ENCODE peak calls at places on chromosome 9, in six cellular contexts. Z is HEK293T; W is activated CD4-positive, CD25-positive, alpha-beta regulatory T cell treated with anti-CD3 and anti-CD28 coated beads, Interleukin-2, amount 50 U/mL, for 72 hours; G is stomach; I is non-pigmented ciliary epithelial cell; H is sciatic nerve. Q is an unnamed sample.

GRCh38 chr9:127210851-127211730 is 53.5 kb upstream of the GARNL3 start:
- DNase-seq in Z (no peak), W (peak), G (no peak), I (no peak), H (no peak), Q (no peak)

GRCh38 chr9:16727452-16728127 is 142.9 kb downstream of the BNC2 start:
- DNase-seq in Z (no peak), W (no peak), G (no peak), I (no peak), H (no peak), Q (no peak)

GRCh38 chr9:93012998-93013855 is 45.3 kb upstream of the SUSD3 start:
- DNase-seq in Z (no peak), W (peak), G (no peak), I (no peak), H (no peak), Q (no peak)

GRCh38 chr9:36396985-36397384 is 3.1 kb downstream of the RNF38 start:
- DNase-seq in Z (no peak), W (no peak), G (no peak), I (no peak), H (no peak), Q (no peak)

GRCh38 chr9:97528529-97529230 is 27.2 kb downstream of the TMOD1 start:
- DNase-seq in Z (no peak), W (no peak), G (no peak), I (no peak), H (no peak), Q (no peak)

GRCh38 chr9:81239388-81239787 is 450.0 kb downstream of the TLE1 start:
- DNase-seq in Z (no peak), W (no peak), G (no peak), I (no peak), H (no peak), Q (no peak)

GRCh38 chr9:135223831-135224230 is 136.4 kb downstream of the OLFM1 start:
- DNase-seq in Z (no peak), W (no peak), G (no peak), I (no peak), H (no peak), Q (no peak)

GRCh38 chr9:69168709-69169217 is 5.3 kb upstream of the TJP2 start:
- DNase-seq in Z (no peak), W (peak), G (no peak), I (no peak), H (no peak), Q (peak)

GRCh38 chr9:77166193-77166592 is 11.1 kb upstream of the VPS13A start:
- DNase-seq in Z (no peak), W (no peak), G (no peak), I (no peak), H (no peak), Q (no peak)

GRCh38 chr9:116000748-116001329 is 152.8 kb upstream of the PAPPA start:
- DNase-seq in Z (peak), W (no peak), G (peak), I (no peak), H (no peak), Q (no peak)

GRCh38 chr9:89919171-89919681 is 314.4 kb downstream of the GADD45G start:
- DNase-seq in Z (no peak), W (no peak), G (peak), I (no peak), H (no peak), Q (peak)

GRCh38 chr9:37840560-37841194 is 40.1 kb downstream of the DCAF10 start:
- DNase-seq in Z (no peak), W (no peak), G (no peak), I (peak), H (no peak), Q (peak)

GRCh38 chr9:108776920-108777650 is 78.7 kb downstream of the ACTL7B start:
- DNase-seq in Z (no peak), W (no peak), G (peak), I (peak), H (no peak), Q (no peak)

GRCh38 chr9:114288233-114289051 is 34.5 kb upstream of the ORM1 start:
- DNase-seq in Z (no peak), W (peak), G (peak), I (no peak), H (peak), Q (no peak)

GRCh38 chr9:70315389-70315788 is 56.6 kb downstream of the SMC5 start:
- DNase-seq in Z (no peak), W (no peak), G (no peak), I (no peak), H (no peak), Q (no peak)

GRCh38 chr9:78462616-78463015 is 165.7 kb downstream of the PSAT1 start:
- DNase-seq in Z (no peak), W (no peak), G (no peak), I (no peak), H (no peak), Q (no peak)

GRCh38 chr9:121310571-121310970 is 42.6 kb downstream of the GSN start:
- DNase-seq in Z (no peak), W (no peak), G (no peak), I (no peak), H (peak), Q (no peak)

GRCh38 chr9:133711428-133712220 is 26.5 kb downstream of the SARDH start:
- DNase-seq in Z (no peak), W (peak), G (no peak), I (no peak), H (peak), Q (no peak)

GRCh38 chr9:135085830-135086546 is 1.5 kb upstream of the OLFM1 start:
- DNase-seq in Z (peak), W (peak), G (peak), I (peak), H (peak), Q (peak)

GRCh38 chr9:133763272-133764183 is 25.4 kb upstream of the SARDH start:
- DNase-seq in Z (no peak), W (peak), G (peak), I (peak), H (peak), Q (no peak)

GRCh38 chr9:127104465-127105311 is 17.7 kb downstream of the ANGPTL2 start:
- DNase-seq in Z (no peak), W (no peak), G (no peak), I (no peak), H (no peak), Q (no peak)

GRCh38 chr9:34701769-34702736 is 7.9 kb downstream of the CCL21 start:
- DNase-seq in Z (peak), W (peak), G (peak), I (peak), H (peak), Q (peak)

GRCh38 chr9:127451681-127452480 is 571 bp downstream of the LRSAM1 start:
- DNase-seq in Z (peak), W (peak), G (peak), I (no peak), H (peak), Q (peak)

GRCh38 chr9:124871156-124871561 is 9.2 kb downstream of the ARPC5L start:
- DNase-seq in Z (no peak), W (no peak), G (no peak), I (no peak), H (no peak), Q (no peak)

Q was measured in T-helper 2 cell treated with Interferon-gamma antibody and Interleukin-4, amounts not matched to agents 5 μg/mL and 100 μg/mL, for 36 hours.